ENCODE peak calls at places on chromosomes 13 and 19, in eight cellular contexts. E is B cell; D is hypothalamus; N is activated T-helper 1 cell treated with anti-CD3 and anti-CD28 coated beads, Interleukin-2, amount 50 U/mL, for 16 hours; Q is COR-L47; K is body of pancreas; W is HT-29; T is RWPE2. S is an unnamed sample.

GRCh38 chr19:19527674-19528625 is 761 bp upstream of the YJEFN3 start:
- DNase-seq in E (no peak), D (no peak), N (no peak), Q (no peak), K (no peak), W (no peak), T (peak; percentile 52), S (no peak)

GRCh38 chr13:80530902-80531301 is 190.0 kb upstream of the SPRY2 start:
- DNase-seq in E (no peak), D (no peak), N (no peak), Q (no peak), K (no peak), W (no peak), T (no peak), S (no peak)

GRCh38 chr19:23440791-23441190 is 45.5 kb upstream of the ZNF91 start:
- DNase-seq in E (peak; percentile 7), D (no peak), N (no peak), Q (no peak), K (no peak), W (peak; percentile 10), T (no peak), S (peak; percentile 10)

GRCh38 chr13:22800726-22801401 is 379.9 kb upstream of the SGCG start:
- DNase-seq in E (no peak), D (no peak), N (no peak), Q (no peak), K (peak; percentile 8), W (no peak), T (no peak), S (peak; percentile 38)

GRCh38 chr19:5974721-5975387 is 3.1 kb downstream of the RANBP3 start:
- DNase-seq in E (no peak), D (no peak), N (no peak), Q (no peak), K (no peak), W (no peak), T (no peak), S (no peak)

GRCh38 chr13:114063545-114064515 is 68.6 kb downstream of the RASA3 start:
- DNase-seq in E (no peak), D (no peak), N (no peak), Q (no peak), K (peak; percentile 31), W (peak; percentile 80), T (no peak), S (peak; percentile 92)

GRCh38 chr19:1948676-1949075 is 7.7 kb downstream of the CSNK1G2 start:
- DNase-seq in E (no peak), D (no peak), N (no peak), Q (no peak), K (no peak), W (no peak), T (no peak), S (no peak)

GRCh38 chr13:75391432-75392100 is 90.4 kb downstream of the TBC1D4 start:
- DNase-seq in E (no peak), D (no peak), N (no peak), Q (no peak), K (no peak), W (no peak), T (no peak), S (no peak)

GRCh38 chr13:98927954-98928927 is 49.6 kb downstream of the DOCK9 start:
- DNase-seq in E (no peak), D (no peak), N (no peak), Q (peak; percentile 28), K (no peak), W (peak; percentile 24), T (no peak), S (no peak)

GRCh38 chr19:47049307-47049700 is 880 bp upstream of the TMEM160 start:
- DNase-seq in E (peak; percentile 14), D (no peak), N (no peak), Q (no peak), K (no peak), W (no peak), T (no peak), S (peak; percentile 57)

GRCh38 chr13:46575843-46576242 is 22.9 kb downstream of the LRCH1 start:
- DNase-seq in E (no peak), D (no peak), N (no peak), Q (no peak), K (no peak), W (no peak), T (no peak), S (peak; percentile 86)